ENCODE peak calls at places on chromosomes 12 and 14, in four cellular contexts. Y is naive thymus-derived CD8-positive, alpha-beta T cell; T is neural crest cell; U is foreskin melanocyte. J is an unnamed sample.

GRCh38 chr12:52080403-52081201 is 1.1 kb downstream of the SMIM41 start:
- DNase-seq in T (no peak), Y (no peak), U (no peak), J (no peak)

GRCh38 chr14:21069388-21070082 is 569 bp upstream of the ARHGEF40 start:
- DNase-seq in Y (no peak), T (peak), U (peak), J (peak)

GRCh38 chr12:123106640-123107359 is 44.1 kb downstream of the PITPNM2 start:
- DNase-seq in T (no peak), Y (peak), U (no peak), J (no peak)

GRCh38 chr12:25712169-25712568 is 159.1 kb upstream of the LMNTD1 start:
- DNase-seq in T (no peak), Y (no peak), U (no peak), J (no peak)

GRCh38 chr12:130121246-130122005 is 40.8 kb upstream of the FZD10 start:
- DNase-seq in Y (no peak), U (no peak), T (no peak), J (no peak)

GRCh38 chr12:108832730-108833354 is 24.5 kb downstream of the SSH1 start:
- DNase-seq in Y (no peak), U (peak), T (no peak), J (no peak)

GRCh38 chr12:63068857-63069442 is 82.1 kb downstream of the AVPR1A start:
- DNase-seq in U (peak), T (peak), Y (no peak), J (peak)

GRCh38 chr14:58401587-58401986 is 5.9 kb downstream of the TOMM20L start:
- DNase-seq in T (no peak), Y (no peak), U (no peak), J (no peak)

GRCh38 chr12:82994117-82994516 is 307.4 kb downstream of the TMTC2 start:
- DNase-seq in U (no peak), T (no peak), Y (no peak), J (no peak)

GRCh38 chr14:104383088-104383805 is 196.3 kb upstream of the C14orf180 start:
- DNase-seq in U (no peak), T (no peak), Y (no peak), J (no peak)

GRCh38 chr12:63922446-63922845 is 77.9 kb downstream of the SRGAP1 start:
- DNase-seq in Y (no peak), T (no peak), U (no peak), J (no peak)

GRCh38 chr12:109741970-109742372 is 28.3 kb downstream of the FAM222A start:
- DNase-seq in Y (no peak), T (no peak), U (no peak), J (no peak)

GRCh38 chr14:74917646-74918081 is 5.4 kb downstream of the RPS6KL1 start:
- DNase-seq in T (no peak), Y (no peak), U (no peak), J (no peak)

GRCh38 chr12:10896854-10897253 is 12.5 kb downstream of the TAS2R13 start:
- DNase-seq in T (no peak), U (no peak), Y (no peak), J (no peak)

GRCh38 chr12:51598156-51598555 is 7.1 kb downstream of the SCN8A start:
- DNase-seq in T (no peak), U (no peak), Y (no peak), J (no peak)

GRCh38 chr12:131437706-131438210 is 273.1 kb upstream of the SFSWAP start:
- DNase-seq in U (no peak), T (no peak), Y (no peak), J (no peak)

GRCh38 chr14:79016828-79017505 is 846.8 kb downstream of the NRXN3 start:
- DNase-seq in T (no peak), U (peak), Y (no peak), J (no peak)

GRCh38 chr12:1013618-1014489 is 22.8 kb downstream of the ERC1 start:
- DNase-seq in U (peak), Y (no peak), T (no peak), J (no peak)

GRCh38 chr14:38616959-38617358 is 361.1 kb upstream of the CLEC14A start:
- DNase-seq in T (no peak), Y (no peak), U (no peak), J (no peak)

GRCh38 chr14:24110060-24110459 is 4.5 kb upstream of the DCAF11 start:
- DNase-seq in Y (no peak), T (no peak), U (no peak), J (no peak)

GRCh38 chr14:61671086-61671485 is 24.2 kb upstream of the HIF1A start:
- DNase-seq in U (no peak), Y (peak), T (no peak), J (no peak)

GRCh38 chr14:50624447-50624846 is 43.7 kb downstream of the SAV1 start:
- DNase-seq in Y (no peak), T (no peak), U (no peak), J (no peak)

GRCh38 chr14:94764573-94764972 is 5.3 kb downstream of the GSC start:
- DNase-seq in T (no peak), Y (no peak), U (no peak), J (no peak)

GRCh38 chr14:21070610-21071224 is 613 bp downstream of the ARHGEF40 start:
- DNase-seq in Y (no peak), U (no peak), T (peak), J (peak)

GRCh38 chr14:29858299-29858698 is 69.3 kb downstream of the PRKD1 start:
- DNase-seq in U (no peak), T (no peak), Y (no peak), J (peak)

GRCh38 chr12:42670719-42671118 is 81.2 kb upstream of the PRICKLE1 start:
- DNase-seq in Y (no peak), U (no peak), T (no peak), J (no peak)

GRCh38 chr14:54168489-54168888 is 211.9 kb upstream of the BMP4 start:
- DNase-seq in U (no peak), T (no peak), Y (no peak), J (no peak)

GRCh38 chr12:43325786-43326185 is 226.2 kb downstream of the ADAMTS20 start:
- DNase-seq in Y (no peak), T (no peak), U (no peak), J (no peak)

GRCh38 chr12:92928431-92928961 is 599 bp downstream of the EEA1 start:
- DNase-seq in T (peak), Y (peak), U (no peak), J (peak)

GRCh38 chr12:11067514-11067913 is 5.4 kb upstream of the TAS2R46 start:
- DNase-seq in Y (no peak), T (no peak), U (no peak), J (no peak)

GRCh38 chr14:50964683-50965390 is 20.6 kb upstream of the PYGL start:
- DNase-seq in T (no peak), U (no peak), Y (no peak), J (peak)

GRCh38 chr14:60328588-60328987 is 79.6 kb downstream of the PPM1A start:
- DNase-seq in T (no peak), U (no peak), Y (no peak), J (no peak)